ENCODE peak calls at places on chromosomes 4 and X, in nine cellular contexts. One of them, this sample, is unnamed.
A peak's percentile ranks its signal among the peaks of the same experiment; 100 is the strongest.

GRCh38 chr4:47222276-47222675 is 190.9 kb downstream of the GABRB1 start:
- DNase-seq in activated CD4-positive, alpha-beta T cell treated with anti-CD3 and anti-CD28 coated beads, Interleukin-2, amount 50 U/mL, for 24 hours: no peak
- DNase-seq in mesendoderm: no peak
- DNase-seq in CD14-positive monocyte: no peak
- DNase-seq in left colon: no peak
- DNase-seq in ACHN: no peak
- DNase-seq in transverse colon: no peak
- DNase-seq in NCI-H2081: no peak
- DNase-seq in EH: peak; percentile 33
- DNase-seq in this sample: no peak

GRCh38 chrX:7586126-7586525 is 256.8 kb upstream of the VCX start:
- DNase-seq in activated CD4-positive, alpha-beta T cell treated with anti-CD3 and anti-CD28 coated beads, Interleukin-2, amount 50 U/mL, for 24 hours: no peak
- DNase-seq in mesendoderm: peak; percentile 48
- DNase-seq in CD14-positive monocyte: no peak
- DNase-seq in left colon: no peak
- DNase-seq in ACHN: peak; percentile 2
- DNase-seq in transverse colon: no peak
- DNase-seq in NCI-H2081: peak; percentile 4
- DNase-seq in EH: peak; percentile 48
- DNase-seq in this sample: no peak

GRCh38 chr4:67014592-67014991 is 530.7 kb downstream of the CENPC start:
- DNase-seq in activated CD4-positive, alpha-beta T cell treated with anti-CD3 and anti-CD28 coated beads, Interleukin-2, amount 50 U/mL, for 24 hours: no peak
- DNase-seq in mesendoderm: peak; percentile 32
- DNase-seq in CD14-positive monocyte: no peak
- DNase-seq in left colon: no peak
- DNase-seq in ACHN: no peak
- DNase-seq in transverse colon: no peak
- DNase-seq in NCI-H2081: no peak
- DNase-seq in EH: no peak
- DNase-seq in this sample: no peak

GRCh38 chr4:153116101-153116680 is 88.1 kb upstream of the TRIM2 start:
- DNase-seq in activated CD4-positive, alpha-beta T cell treated with anti-CD3 and anti-CD28 coated beads, Interleukin-2, amount 50 U/mL, for 24 hours: no peak
- DNase-seq in mesendoderm: no peak
- DNase-seq in CD14-positive monocyte: no peak
- DNase-seq in left colon: no peak
- DNase-seq in ACHN: no peak
- DNase-seq in transverse colon: no peak
- DNase-seq in NCI-H2081: no peak
- DNase-seq in EH: no peak
- DNase-seq in this sample: no peak

GRCh38 chr4:131488772-131489171 is 1660.3 kb upstream of the PCDH10 start:
- DNase-seq in activated CD4-positive, alpha-beta T cell treated with anti-CD3 and anti-CD28 coated beads, Interleukin-2, amount 50 U/mL, for 24 hours: no peak
- DNase-seq in mesendoderm: no peak
- DNase-seq in CD14-positive monocyte: no peak
- DNase-seq in left colon: no peak
- DNase-seq in ACHN: no peak
- DNase-seq in transverse colon: no peak
- DNase-seq in NCI-H2081: no peak
- DNase-seq in EH: no peak
- DNase-seq in this sample: no peak

GRCh38 chrX:144006811-144007210 is 122.9 kb downstream of the UBE2NL start:
- DNase-seq in activated CD4-positive, alpha-beta T cell treated with anti-CD3 and anti-CD28 coated beads, Interleukin-2, amount 50 U/mL, for 24 hours: no peak
- DNase-seq in mesendoderm: no peak
- DNase-seq in CD14-positive monocyte: no peak
- DNase-seq in left colon: no peak
- DNase-seq in ACHN: peak; percentile 38
- DNase-seq in transverse colon: no peak
- DNase-seq in NCI-H2081: no peak
- DNase-seq in EH: peak; percentile 0
- DNase-seq in this sample: no peak

GRCh38 chr4:177596035-177596434 is 153.8 kb upstream of the AGA start:
- DNase-seq in activated CD4-positive, alpha-beta T cell treated with anti-CD3 and anti-CD28 coated beads, Interleukin-2, amount 50 U/mL, for 24 hours: peak; percentile 11
- DNase-seq in mesendoderm: peak; percentile 91
- DNase-seq in CD14-positive monocyte: no peak
- DNase-seq in left colon: no peak
- DNase-seq in ACHN: peak; percentile 60
- DNase-seq in transverse colon: no peak
- DNase-seq in NCI-H2081: no peak
- DNase-seq in EH: peak; percentile 83
- DNase-seq in this sample: no peak

GRCh38 chr4:107618656-107619055 is 101.4 kb downstream of the PAPSS1 start:
- DNase-seq in activated CD4-positive, alpha-beta T cell treated with anti-CD3 and anti-CD28 coated beads, Interleukin-2, amount 50 U/mL, for 24 hours: no peak
- DNase-seq in mesendoderm: no peak
- DNase-seq in CD14-positive monocyte: no peak
- DNase-seq in left colon: no peak
- DNase-seq in ACHN: no peak
- DNase-seq in transverse colon: no peak
- DNase-seq in NCI-H2081: no peak
- DNase-seq in EH: peak; percentile 7
- DNase-seq in this sample: no peak

GRCh38 chr4:128711361-128711760 is 98.1 kb upstream of the JADE1 start:
- DNase-seq in activated CD4-positive, alpha-beta T cell treated with anti-CD3 and anti-CD28 coated beads, Interleukin-2, amount 50 U/mL, for 24 hours: no peak
- DNase-seq in mesendoderm: no peak
- DNase-seq in CD14-positive monocyte: no peak
- DNase-seq in left colon: no peak
- DNase-seq in ACHN: no peak
- DNase-seq in transverse colon: no peak
- DNase-seq in NCI-H2081: no peak
- DNase-seq in EH: no peak
- DNase-seq in this sample: no peak

GRCh38 chr4:153143527-153144348 is 60.5 kb upstream of the TRIM2 start:
- DNase-seq in activated CD4-positive, alpha-beta T cell treated with anti-CD3 and anti-CD28 coated beads, Interleukin-2, amount 50 U/mL, for 24 hours: no peak
- DNase-seq in mesendoderm: peak; percentile 94
- DNase-seq in CD14-positive monocyte: no peak
- DNase-seq in left colon: no peak
- DNase-seq in ACHN: peak; percentile 69
- DNase-seq in transverse colon: peak; percentile 29
- DNase-seq in NCI-H2081: peak; percentile 78
- DNase-seq in EH: peak; percentile 77
- DNase-seq in this sample: peak; percentile 56

GRCh38 chr4:85929926-85930325 is 429.9 kb downstream of the MAPK10 start:
- DNase-seq in activated CD4-positive, alpha-beta T cell treated with anti-CD3 and anti-CD28 coated beads, Interleukin-2, amount 50 U/mL, for 24 hours: no peak
- DNase-seq in mesendoderm: no peak
- DNase-seq in CD14-positive monocyte: no peak
- DNase-seq in left colon: peak; percentile 56
- DNase-seq in ACHN: peak; percentile 88
- DNase-seq in transverse colon: peak; percentile 49
- DNase-seq in NCI-H2081: peak; percentile 30
- DNase-seq in EH: no peak
- DNase-seq in this sample: peak; percentile 56

GRCh38 chr4:108559067-108559793 is 61.1 kb upstream of the RPL34 start:
- DNase-seq in activated CD4-positive, alpha-beta T cell treated with anti-CD3 and anti-CD28 coated beads, Interleukin-2, amount 50 U/mL, for 24 hours: no peak
- DNase-seq in mesendoderm: no peak
- DNase-seq in CD14-positive monocyte: no peak
- DNase-seq in left colon: no peak
- DNase-seq in ACHN: no peak
- DNase-seq in transverse colon: no peak
- DNase-seq in NCI-H2081: no peak
- DNase-seq in EH: no peak
- DNase-seq in this sample: no peak

GRCh38 chr4:153748378-153748777 is 11.4 kb downstream of the RNF175 start:
- DNase-seq in activated CD4-positive, alpha-beta T cell treated with anti-CD3 and anti-CD28 coated beads, Interleukin-2, amount 50 U/mL, for 24 hours: no peak
- DNase-seq in mesendoderm: no peak
- DNase-seq in CD14-positive monocyte: no peak
- DNase-seq in left colon: no peak
- DNase-seq in ACHN: peak; percentile 61
- DNase-seq in transverse colon: no peak
- DNase-seq in NCI-H2081: no peak
- DNase-seq in EH: peak; percentile 67
- DNase-seq in this sample: no peak

GRCh38 chr4:93237526-93237925 is 591.0 kb upstream of the ATOH1 start:
- DNase-seq in activated CD4-positive, alpha-beta T cell treated with anti-CD3 and anti-CD28 coated beads, Interleukin-2, amount 50 U/mL, for 24 hours: no peak
- DNase-seq in mesendoderm: no peak
- DNase-seq in CD14-positive monocyte: no peak
- DNase-seq in left colon: no peak
- DNase-seq in ACHN: no peak
- DNase-seq in transverse colon: no peak
- DNase-seq in NCI-H2081: no peak
- DNase-seq in EH: no peak
- DNase-seq in this sample: no peak

GRCh38 chr4:61500883-61501282 is 300.8 kb downstream of the ADGRL3 start:
- DNase-seq in activated CD4-positive, alpha-beta T cell treated with anti-CD3 and anti-CD28 coated beads, Interleukin-2, amount 50 U/mL, for 24 hours: no peak
- DNase-seq in mesendoderm: peak; percentile 18
- DNase-seq in CD14-positive monocyte: no peak
- DNase-seq in left colon: no peak
- DNase-seq in ACHN: peak; percentile 4
- DNase-seq in transverse colon: no peak
- DNase-seq in NCI-H2081: peak; percentile 24
- DNase-seq in EH: no peak
- DNase-seq in this sample: no peak

GRCh38 chr4:160194716-160195115 is 1091.8 kb downstream of the RAPGEF2 start:
- DNase-seq in activated CD4-positive, alpha-beta T cell treated with anti-CD3 and anti-CD28 coated beads, Interleukin-2, amount 50 U/mL, for 24 hours: no peak
- DNase-seq in mesendoderm: peak; percentile 5
- DNase-seq in CD14-positive monocyte: no peak
- DNase-seq in left colon: no peak
- DNase-seq in ACHN: no peak
- DNase-seq in transverse colon: no peak
- DNase-seq in NCI-H2081: no peak
- DNase-seq in EH: no peak
- DNase-seq in this sample: no peak

GRCh38 chr4:110184124-110184790 is 14.2 kb downstream of the ELOVL6 start:
- DNase-seq in activated CD4-positive, alpha-beta T cell treated with anti-CD3 and anti-CD28 coated beads, Interleukin-2, amount 50 U/mL, for 24 hours: no peak
- DNase-seq in mesendoderm: peak; percentile 92
- DNase-seq in CD14-positive monocyte: no peak
- DNase-seq in left colon: no peak
- DNase-seq in ACHN: peak; percentile 26
- DNase-seq in transverse colon: no peak
- DNase-seq in NCI-H2081: no peak
- DNase-seq in EH: peak; percentile 41
- DNase-seq in this sample: no peak

GRCh38 chrX:103628386-103629290 is at the start of gene TCEAL1:
- DNase-seq in activated CD4-positive, alpha-beta T cell treated with anti-CD3 and anti-CD28 coated beads, Interleukin-2, amount 50 U/mL, for 24 hours: peak; percentile 15
- DNase-seq in mesendoderm: peak; percentile 54
- DNase-seq in CD14-positive monocyte: no peak
- DNase-seq in left colon: peak; percentile 72
- DNase-seq in ACHN: peak; percentile 9
- DNase-seq in transverse colon: peak; percentile 74
- DNase-seq in NCI-H2081: peak; percentile 74
- DNase-seq in EH: peak; percentile 48
- DNase-seq in this sample: peak; percentile 73

GRCh38 chrX:119067023-119067739 is 5.6 kb upstream of the CT47C1 start:
- DNase-seq in activated CD4-positive, alpha-beta T cell treated with anti-CD3 and anti-CD28 coated beads, Interleukin-2, amount 50 U/mL, for 24 hours: peak; percentile 17
- DNase-seq in mesendoderm: peak; percentile 52
- DNase-seq in CD14-positive monocyte: no peak
- DNase-seq in left colon: no peak
- DNase-seq in ACHN: peak; percentile 42
- DNase-seq in transverse colon: peak; percentile 52
- DNase-seq in NCI-H2081: peak; percentile 70
- DNase-seq in EH: peak; percentile 63
- DNase-seq in this sample: peak; percentile 37

This sample was measured in Peyer's patch.